ENCODE peak calls at places on chromosomes 6 and 20, in ten cellular contexts. F, G, J, M, R, C, O, I, L and N are unnamed samples. For H3K27me3, the result is how much of the 10 kb centered on the place peaks cover.

GRCh38 chr6:161434921-161435411 is 161.1 kb upstream of the AGPAT4 start:
- DNase-seq in F (no peak), G (no peak), J (peak), M (no peak), R (no peak), C (no peak), O (no peak), I (no peak), L (peak), N (no peak)

GRCh38 chr20:32526561-32526960 is 58.6 kb downstream of the NOL4L start:
- DNase-seq in F (no peak), G (no peak), J (no peak), M (no peak), R (no peak), C (no peak), O (no peak), I (no peak), L (no peak), N (no peak)

GRCh38 chr20:22862645-22863230 is 172.4 kb upstream of the SSTR4 start:
- DNase-seq in F (no peak), G (no peak), J (peak), M (peak), R (no peak), C (no peak), O (no peak), I (no peak), L (no peak), N (no peak)

GRCh38 chr20:14984768-14985622 is 647.6 kb upstream of the FLRT3 start:
- DNase-seq in F (no peak), G (no peak), J (no peak), M (no peak), R (peak), C (no peak), O (no peak), I (no peak), L (no peak), N (no peak)

GRCh38 chr6:34982424-34982852 is 93.4 kb downstream of the ANKS1A start:
- DNase-seq in F (no peak), G (no peak), J (no peak), M (no peak), R (peak), C (no peak), O (peak), I (no peak), L (peak), N (no peak)

GRCh38 chr6:170274713-170275560 is 15.9 kb downstream of the DLL1 start:
- DNase-seq in F (no peak), G (no peak), J (no peak), M (no peak), R (no peak), C (no peak), O (no peak), I (no peak), L (no peak), N (no peak)

GRCh38 chr6:111618407-111618806 is 12.7 kb upstream of the TRAF3IP2 start:
- DNase-seq in F (no peak), G (no peak), J (no peak), M (no peak), R (no peak), C (no peak), O (no peak), I (no peak), L (no peak), N (no peak)

GRCh38 chr6:30507849-30508843 is 18.8 kb downstream of the HLA-E start:
- DNase-seq in F (no peak), G (no peak), J (no peak), M (no peak), R (no peak), C (no peak), O (no peak), I (no peak), L (no peak), N (no peak)

GRCh38 chr6:136657629-136658028 is 107.4 kb upstream of the MAP7 start:
- DNase-seq in F (no peak), G (no peak), J (no peak), M (no peak), R (no peak), C (no peak), O (peak), I (no peak), L (no peak), N (no peak)

GRCh38 chr20:38114353-38114791 is 50.7 kb downstream of the TGM2 start:
- DNase-seq in F (no peak), G (no peak), J (peak), M (no peak), R (no peak), C (no peak), O (peak), I (no peak), L (no peak), N (no peak)

GRCh38 chr20:843908-844307 is 10.4 kb downstream of the FAM110A start:
- DNase-seq in F (no peak), G (no peak), J (no peak), M (no peak), R (no peak), C (no peak), O (peak), I (no peak), L (no peak), N (no peak)

GRCh38 chr6:56555438-56555872 is 87.2 kb downstream of the DST start:
- DNase-seq in F (no peak), G (no peak), J (peak), M (peak), R (no peak), C (no peak), O (no peak), I (no peak), L (peak), N (no peak)

GRCh38 chr20:53387983-53388675 is 205.5 kb downstream of the ZNF217 start:
- DNase-seq in F (no peak), G (no peak), J (no peak), M (no peak), R (no peak), C (no peak), O (no peak), I (no peak), L (no peak), N (no peak)

GRCh38 chr6:45537539-45537938 is 159.8 kb upstream of the SUPT3H start:
- DNase-seq in F (no peak), G (no peak), J (no peak), M (no peak), R (no peak), C (no peak), O (no peak), I (no peak), L (no peak), N (no peak)

GRCh38 chr6:34671362-34671761 is 25.2 kb downstream of the ILRUN start:
- DNase-seq in F (no peak), G (no peak), J (no peak), M (no peak), R (no peak), C (no peak), O (no peak), I (no peak), L (no peak), N (no peak)

GRCh38 chr6:118862443-118862842 is 31.5 kb upstream of the ASF1A start:
- DNase-seq in F (no peak), G (no peak), J (no peak), M (no peak), R (no peak), C (no peak), O (no peak), I (no peak), L (no peak), N (no peak)

GRCh38 chr6:135722679-135723078 is 128.8 kb upstream of the PDE7B start:
- DNase-seq in F (peak), G (no peak), J (no peak), M (no peak), R (peak), C (no peak), O (peak), I (no peak), L (no peak), N (no peak)

GRCh38 chr6:8219352-8219943 is 117.1 kb upstream of the EEF1E1 start:
- DNase-seq in F (peak), G (peak), J (peak), M (no peak), R (peak), C (peak), O (peak), I (no peak), L (peak), N (no peak)

GRCh38 chr6:170132011-170132521 is 158.8 kb downstream of the DLL1 start:
- DNase-seq in F (peak), G (peak), J (no peak), M (no peak), R (no peak), C (no peak), O (no peak), I (no peak), L (no peak), N (no peak)

GRCh38 chr6:85641522-85641915 is 1.2 kb downstream of the SYNCRIP start:
- DNase-seq in F (no peak), G (no peak), J (no peak), M (no peak), R (no peak), C (no peak), O (peak), I (no peak), L (no peak), N (no peak)

GRCh38 chr20:62996596-62996982 is 10.2 kb downstream of the BHLHE23 start:
- DNase-seq in F (no peak), G (no peak), J (no peak), M (no peak), R (no peak), C (no peak), O (no peak), I (no peak), L (no peak), N (no peak)

GRCh38 chr20:62995898-62996595 is 10.7 kb downstream of the BHLHE23 start:
- DNase-seq in F (no peak), G (no peak), J (no peak), M (no peak), R (no peak), C (no peak), O (no peak), I (no peak), L (no peak), N (no peak)

GRCh38 chr20:62995481-62995880 is 11.3 kb downstream of the BHLHE23 start:
- DNase-seq in F (no peak), G (no peak), J (no peak), M (no peak), R (no peak), C (no peak), O (no peak), I (no peak), L (no peak), N (no peak)

GRCh38 chr20:62993856-62994494 is 12.8 kb downstream of the BHLHE23 start:
- DNase-seq in F (no peak), G (no peak), J (no peak), M (no peak), R (no peak), C (no peak), O (no peak), I (no peak), L (no peak), N (no peak)

GRCh38 chr20:62994850-62995249 is 11.9 kb downstream of the BHLHE23 start:
- DNase-seq in F (no peak), G (no peak), J (no peak), M (no peak), R (no peak), C (no peak), O (no peak), I (no peak), L (no peak), N (no peak)
- H3K27me3 ChIP-seq in F (half or more), G (under half), J (under half), M (half or more), R (half or more), C (under half), O (under half), I (half or more), L (under half), N (under half)

DNA sequence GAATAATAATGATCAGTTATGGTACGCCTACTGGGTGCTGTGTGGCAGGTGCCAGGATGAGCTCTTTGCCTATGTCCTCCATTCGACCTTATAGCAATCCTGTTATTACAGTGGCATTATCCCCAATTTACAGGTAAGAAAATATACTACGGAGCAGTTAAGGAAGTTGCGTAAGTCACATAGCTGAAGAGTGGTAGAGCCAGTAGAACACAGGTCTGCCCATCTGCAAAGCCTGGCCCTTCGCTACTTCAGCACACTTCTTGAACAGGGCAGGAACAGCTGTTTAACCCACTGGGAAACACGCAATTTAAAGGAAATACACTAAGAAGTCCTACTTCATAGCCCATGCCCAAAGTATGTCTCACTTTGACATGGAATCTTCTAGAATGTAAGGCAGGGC is 91.8 kb downstream of the PXDC1 start:
- DNase-seq in F (no peak), G (no peak), J (no peak), M (no peak), R (no peak), C (no peak), O (no peak), I (no peak), L (no peak), N (no peak)
- H3K27me3 ChIP-seq in F (under half), G (under half), J (under half), M (under half), R (under half), C (under half), O (under half), I (under half), L (under half), N (under half)

DNA sequence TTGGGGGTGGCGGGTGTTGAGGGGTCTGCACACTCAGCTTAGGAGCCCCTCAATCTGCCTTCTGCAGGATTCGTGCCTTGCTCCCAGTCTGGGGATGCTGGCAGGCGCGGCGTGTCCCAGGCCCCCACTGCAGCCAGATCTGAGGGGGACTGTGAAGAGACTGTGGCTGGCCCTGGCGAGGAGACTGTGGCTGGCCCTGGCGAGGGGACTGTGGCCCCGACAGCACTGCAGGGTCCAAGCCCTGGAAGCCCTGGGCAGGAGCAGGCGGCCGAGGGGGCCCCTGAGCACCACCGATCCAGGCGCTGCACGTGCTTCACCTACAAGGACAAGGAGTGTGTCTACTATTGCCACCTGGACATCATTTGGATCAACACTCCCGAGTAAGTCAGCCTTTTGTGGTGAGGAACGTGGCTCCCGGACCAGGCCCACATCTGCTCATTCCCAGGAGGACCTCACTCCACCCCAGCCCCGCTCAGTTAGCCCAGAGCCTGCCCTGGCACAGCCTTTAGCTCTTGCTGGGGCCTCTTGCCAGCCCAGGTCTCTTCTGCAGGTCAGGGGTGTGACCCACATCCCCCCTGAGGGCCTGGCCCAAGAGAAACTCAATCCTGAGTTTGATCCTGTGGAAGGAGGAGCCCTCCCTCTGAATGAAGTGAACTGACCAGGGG is 1.1 kb downstream of the EDN3 start:
- DNase-seq in F (no peak), G (no peak), J (no peak), M (no peak), R (no peak), C (no peak), O (no peak), I (no peak), L (no peak), N (no peak)
- H3K27me3 ChIP-seq in F (under half), G (under half), J (under half), M (half or more), R (under half), C (under half), O (under half), I (half or more), L (half or more), N (under half)

DNA sequence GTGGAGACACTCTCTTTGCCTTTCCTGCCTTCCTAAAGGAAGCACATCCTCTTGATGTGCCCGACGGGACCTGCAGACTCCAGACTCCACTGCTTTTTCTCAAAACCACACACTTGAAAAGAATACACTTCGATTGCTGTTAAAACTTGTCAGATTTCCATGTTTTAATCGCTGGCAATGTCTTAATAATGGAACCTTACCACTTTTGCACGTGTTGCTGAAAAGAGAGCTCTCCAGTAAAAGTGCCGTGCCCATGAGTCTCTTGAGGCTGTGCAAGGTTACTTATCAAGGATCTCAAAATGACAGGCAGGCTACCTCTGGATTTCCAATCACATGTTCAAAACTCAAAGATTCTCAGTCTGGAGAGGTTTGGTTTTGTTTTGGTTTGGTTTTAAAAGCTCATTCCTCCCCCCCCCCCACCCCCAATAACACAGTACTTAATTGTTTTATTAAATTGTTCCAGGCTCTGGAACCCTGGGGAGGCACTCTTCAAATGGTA is 12.0 kb upstream of the TFAP2A start:
- DNase-seq in F (no peak), G (no peak), J (no peak), M (no peak), R (no peak), C (no peak), O (no peak), I (no peak), L (no peak), N (no peak)
- H3K27me3 ChIP-seq in F (half or more), G (under half), J (under half), M (half or more), R (under half), C (half or more), O (under half), I (half or more), L (half or more), N (half or more)

GRCh38 chr6:75745404-75745803 is 3.6 kb upstream of the MYO6 start:
- DNase-seq in F (no peak), G (no peak), J (no peak), M (no peak), R (no peak), C (no peak), O (no peak), I (no peak), L (no peak), N (no peak)

GRCh38 chr6:75747985-75748742 is 875 bp upstream of the MYO6 start:
- DNase-seq in F (no peak), G (no peak), J (no peak), M (no peak), R (no peak), C (no peak), O (peak), I (no peak), L (no peak), N (no peak)

GRCh38 chr6:75747371-75747984 is 1.6 kb upstream of the MYO6 start:
- DNase-seq in F (peak), G (no peak), J (no peak), M (no peak), R (no peak), C (no peak), O (peak), I (no peak), L (no peak), N (no peak)

GRCh38 chr6:75748743-75749538 is at the start of gene MYO6:
- DNase-seq in F (peak), G (peak), J (peak), M (peak), R (peak), C (peak), O (peak), I (peak), L (peak), N (peak)

DNA sequence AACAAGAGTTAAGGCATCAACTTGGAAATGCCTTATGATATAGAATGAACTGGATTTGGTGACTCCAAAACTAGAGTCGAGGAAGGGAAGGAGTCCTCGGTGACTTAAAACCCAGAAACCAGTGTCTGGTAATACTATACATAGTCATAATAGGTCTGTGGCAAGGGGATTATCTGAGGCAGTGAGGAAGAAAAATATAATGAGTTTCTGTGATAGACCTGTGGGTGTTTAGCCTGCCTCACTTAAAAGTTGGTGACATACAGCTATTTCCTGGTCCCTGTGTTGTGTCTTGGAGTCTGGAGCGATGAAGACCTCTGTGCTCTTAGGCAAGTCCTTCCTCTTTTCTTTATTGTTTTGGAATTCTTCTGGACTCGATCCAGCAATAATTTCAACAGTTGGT is 5.1 kb upstream of the MYO6 start:
- DNase-seq in F (no peak), G (no peak), J (no peak), M (no peak), R (no peak), C (no peak), O (no peak), I (no peak), L (no peak), N (no peak)
- H3K27me3 ChIP-seq in F (under half), G (under half), J (under half), M (under half), R (under half), C (under half), O (under half), I (under half), L (under half), N (under half)

DNA sequence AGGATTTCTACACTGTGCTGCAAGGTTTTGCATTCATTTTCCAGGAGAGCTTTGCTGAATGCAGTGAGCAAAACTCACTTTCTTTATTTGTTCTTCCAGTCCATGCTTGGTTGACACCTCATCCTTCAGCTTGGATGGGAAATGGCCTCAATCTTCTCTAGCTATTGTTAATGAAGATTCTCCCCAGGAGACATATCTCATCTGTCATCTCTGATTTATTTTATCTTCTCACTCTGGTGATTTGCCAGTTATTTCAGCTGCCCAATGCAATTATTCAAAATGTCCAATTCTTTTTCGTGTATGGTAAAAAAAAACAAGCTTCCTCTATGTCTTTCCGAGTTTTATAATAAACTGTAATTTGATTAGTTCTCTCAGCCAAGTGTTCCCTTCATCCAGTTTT is 77.9 kb upstream of the PAK5 start:
- DNase-seq in F (no peak), G (no peak), J (no peak), M (no peak), R (no peak), C (no peak), O (no peak), I (no peak), L (no peak), N (no peak)
- H3K27me3 ChIP-seq in F (under half), G (under half), J (under half), M (under half), R (under half), C (under half), O (under half), I (under half), L (under half), N (under half)